ENCODE peak calls at places on chromosome 15, in seven cellular contexts. One of them, this sample, is unnamed.

GRCh38 chr15:95894407-95894956 is 436.0 kb upstream of the NR2F2 start:
- DNase-seq in transverse colon: no peak
- DNase-seq in type B pancreatic cell: no peak
- DNase-seq in psoas muscle: no peak
- DNase-seq in thoracic aorta: no peak
- DNase-seq in omental fat pad: no peak
- DNase-seq in AG04450: no peak
- DNase-seq in this sample: no peak

GRCh38 chr15:48722764-48723661 is 77.5 kb upstream of the FBN1 start:
- DNase-seq in transverse colon: no peak
- DNase-seq in type B pancreatic cell: no peak
- DNase-seq in psoas muscle: no peak
- DNase-seq in thoracic aorta: no peak
- DNase-seq in omental fat pad: no peak
- DNase-seq in AG04450: peak
- DNase-seq in this sample: no peak

GRCh38 chr15:97995881-97996603 is 35.5 kb downstream of the ARRDC4 start:
- DNase-seq in transverse colon: peak
- DNase-seq in type B pancreatic cell: no peak
- DNase-seq in psoas muscle: no peak
- DNase-seq in thoracic aorta: no peak
- DNase-seq in omental fat pad: no peak
- DNase-seq in AG04450: no peak
- DNase-seq in this sample: no peak

GRCh38 chr15:89496155-89497098 is at the start of gene RHCG:
- DNase-seq in transverse colon: peak
- DNase-seq in type B pancreatic cell: no peak
- DNase-seq in psoas muscle: no peak
- DNase-seq in thoracic aorta: no peak
- DNase-seq in omental fat pad: no peak
- DNase-seq in AG04450: no peak
- DNase-seq in this sample: no peak

GRCh38 chr15:85897207-85897817 is 102.6 kb upstream of the KLHL25 start:
- DNase-seq in transverse colon: no peak
- DNase-seq in type B pancreatic cell: no peak
- DNase-seq in psoas muscle: no peak
- DNase-seq in thoracic aorta: no peak
- DNase-seq in omental fat pad: no peak
- DNase-seq in AG04450: no peak
- DNase-seq in this sample: no peak

GRCh38 chr15:42688301-42688700 is 48.6 kb downstream of the CDAN1 start:
- DNase-seq in transverse colon: no peak
- DNase-seq in type B pancreatic cell: no peak
- DNase-seq in psoas muscle: no peak
- DNase-seq in thoracic aorta: no peak
- DNase-seq in omental fat pad: no peak
- DNase-seq in AG04450: no peak
- DNase-seq in this sample: no peak

GRCh38 chr15:27342991-27343390 is 372.0 kb downstream of the GABRG3 start:
- DNase-seq in transverse colon: no peak
- DNase-seq in type B pancreatic cell: no peak
- DNase-seq in psoas muscle: no peak
- DNase-seq in thoracic aorta: no peak
- DNase-seq in omental fat pad: no peak
- DNase-seq in AG04450: no peak
- DNase-seq in this sample: no peak

GRCh38 chr15:66503780-66504562 is 684 bp downstream of the RPL4 start:
- DNase-seq in transverse colon: no peak
- DNase-seq in type B pancreatic cell: no peak
- DNase-seq in psoas muscle: no peak
- DNase-seq in thoracic aorta: no peak
- DNase-seq in omental fat pad: no peak
- DNase-seq in AG04450: no peak
- DNase-seq in this sample: no peak

GRCh38 chr15:48974865-48975264 is 11.1 kb upstream of the SHC4 start:
- DNase-seq in transverse colon: no peak
- DNase-seq in type B pancreatic cell: no peak
- DNase-seq in psoas muscle: no peak
- DNase-seq in thoracic aorta: no peak
- DNase-seq in omental fat pad: no peak
- DNase-seq in AG04450: no peak
- DNase-seq in this sample: no peak

GRCh38 chr15:74240897-74241614 is 4.9 kb downstream of the CCDC33 start:
- DNase-seq in transverse colon: no peak
- DNase-seq in type B pancreatic cell: no peak
- DNase-seq in psoas muscle: no peak
- DNase-seq in thoracic aorta: no peak
- DNase-seq in omental fat pad: no peak
- DNase-seq in AG04450: no peak
- DNase-seq in this sample: no peak

GRCh38 chr15:98953000-98953776 is 54.4 kb downstream of the PGPEP1L start:
- DNase-seq in transverse colon: no peak
- DNase-seq in type B pancreatic cell: no peak
- DNase-seq in psoas muscle: no peak
- DNase-seq in thoracic aorta: no peak
- DNase-seq in omental fat pad: no peak
- DNase-seq in AG04450: no peak
- DNase-seq in this sample: no peak

GRCh38 chr15:88018865-88019626 is 237.5 kb downstream of the NTRK3 start:
- DNase-seq in transverse colon: no peak
- DNase-seq in type B pancreatic cell: no peak
- DNase-seq in psoas muscle: no peak
- DNase-seq in thoracic aorta: no peak
- DNase-seq in omental fat pad: no peak
- DNase-seq in AG04450: no peak
- DNase-seq in this sample: no peak

GRCh38 chr15:98530570-98530969 is 117.8 kb upstream of the IGF1R start:
- DNase-seq in transverse colon: no peak
- DNase-seq in type B pancreatic cell: no peak
- DNase-seq in psoas muscle: no peak
- DNase-seq in thoracic aorta: no peak
- DNase-seq in omental fat pad: no peak
- DNase-seq in AG04450: no peak
- DNase-seq in this sample: no peak

GRCh38 chr15:78049691-78050440 is 27.6 kb downstream of the TBC1D2B start:
- DNase-seq in transverse colon: no peak
- DNase-seq in type B pancreatic cell: no peak
- DNase-seq in psoas muscle: no peak
- DNase-seq in thoracic aorta: no peak
- DNase-seq in omental fat pad: no peak
- DNase-seq in AG04450: no peak
- DNase-seq in this sample: no peak

GRCh38 chr15:34436126-34436955 is 1.3 kb downstream of the GOLGA8A start:
- DNase-seq in transverse colon: no peak
- DNase-seq in type B pancreatic cell: no peak
- DNase-seq in psoas muscle: no peak
- DNase-seq in thoracic aorta: no peak
- DNase-seq in omental fat pad: no peak
- DNase-seq in AG04450: no peak
- DNase-seq in this sample: no peak

GRCh38 chr15:53512029-53512428 is 247.4 kb downstream of the WDR72 start:
- DNase-seq in transverse colon: no peak
- DNase-seq in type B pancreatic cell: no peak
- DNase-seq in psoas muscle: no peak
- DNase-seq in thoracic aorta: no peak
- DNase-seq in omental fat pad: no peak
- DNase-seq in AG04450: no peak
- DNase-seq in this sample: no peak

GRCh38 chr15:40567111-40567510 is 2.0 kb upstream of the RPUSD2 start:
- DNase-seq in transverse colon: no peak
- DNase-seq in type B pancreatic cell: no peak
- DNase-seq in psoas muscle: no peak
- DNase-seq in thoracic aorta: no peak
- DNase-seq in omental fat pad: no peak
- DNase-seq in AG04450: no peak
- DNase-seq in this sample: no peak
- TF ChIP-seq CTCF in transverse colon: no peak
- TF ChIP-seq CTCF in type B pancreatic cell: peak
- TF ChIP-seq CTCF in psoas muscle: no peak
- TF ChIP-seq CTCF in thoracic aorta: no peak
- TF ChIP-seq CTCF in omental fat pad: no peak
- TF ChIP-seq CTCF in AG04450: peak
- TF ChIP-seq CTCF in this sample: peak

DNA sequence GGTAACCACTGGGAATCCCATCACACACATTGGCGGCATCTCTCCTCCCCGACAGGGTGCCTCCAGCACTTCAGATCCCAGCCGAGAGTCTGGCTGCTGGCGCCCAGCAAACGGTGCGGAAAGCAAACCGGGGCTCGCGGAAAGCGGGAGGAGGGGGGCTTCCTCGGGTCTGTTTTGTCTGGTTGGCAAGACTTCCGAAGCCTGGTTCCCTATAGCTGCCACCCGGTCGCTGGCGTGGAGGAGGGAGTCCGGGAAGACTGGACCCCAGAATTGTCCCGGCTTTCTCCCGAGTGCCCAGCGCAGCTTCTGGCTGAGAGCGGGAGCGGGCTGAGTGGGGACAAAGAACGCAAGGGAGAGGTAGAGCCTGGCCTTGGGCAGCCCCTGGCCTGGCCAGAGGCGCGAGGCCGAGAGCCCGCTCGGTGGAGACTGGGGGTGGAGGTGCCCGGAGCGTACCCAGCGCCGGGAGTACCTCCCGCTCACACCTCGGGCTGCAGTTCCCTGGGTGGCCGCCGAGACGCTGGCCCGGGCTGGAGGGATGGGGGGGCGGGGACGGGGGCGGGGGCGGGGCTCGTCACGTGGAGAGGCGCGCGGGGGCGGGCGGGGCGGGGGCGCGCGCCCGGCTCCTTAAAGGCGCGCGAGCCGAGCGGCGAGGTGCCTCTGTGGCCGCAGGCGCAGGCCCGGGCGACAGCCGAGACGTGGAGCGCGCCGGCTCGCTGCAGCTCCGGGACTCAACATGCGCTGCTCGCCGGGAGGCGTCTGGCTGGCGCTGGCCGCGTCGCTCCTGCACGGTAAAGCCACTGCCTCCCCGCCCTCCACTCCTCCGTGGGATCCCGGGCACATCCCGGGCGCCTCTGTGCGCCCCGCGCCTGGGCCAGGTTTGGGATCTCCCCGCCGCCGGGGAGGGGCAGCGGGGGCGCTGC is at the start of gene CHRNA7:
- DNase-seq in transverse colon: peak
- DNase-seq in type B pancreatic cell: peak
- DNase-seq in psoas muscle: peak
- DNase-seq in thoracic aorta: no peak
- DNase-seq in omental fat pad: no peak
- DNase-seq in AG04450: no peak
- DNase-seq in this sample: peak
- TF ChIP-seq CTCF in transverse colon: peak
- TF ChIP-seq CTCF in type B pancreatic cell: peak
- TF ChIP-seq CTCF in psoas muscle: peak
- TF ChIP-seq CTCF in thoracic aorta: peak
- TF ChIP-seq CTCF in omental fat pad: no peak
- TF ChIP-seq CTCF in AG04450: no peak
- TF ChIP-seq CTCF in this sample: no peak

DNA sequence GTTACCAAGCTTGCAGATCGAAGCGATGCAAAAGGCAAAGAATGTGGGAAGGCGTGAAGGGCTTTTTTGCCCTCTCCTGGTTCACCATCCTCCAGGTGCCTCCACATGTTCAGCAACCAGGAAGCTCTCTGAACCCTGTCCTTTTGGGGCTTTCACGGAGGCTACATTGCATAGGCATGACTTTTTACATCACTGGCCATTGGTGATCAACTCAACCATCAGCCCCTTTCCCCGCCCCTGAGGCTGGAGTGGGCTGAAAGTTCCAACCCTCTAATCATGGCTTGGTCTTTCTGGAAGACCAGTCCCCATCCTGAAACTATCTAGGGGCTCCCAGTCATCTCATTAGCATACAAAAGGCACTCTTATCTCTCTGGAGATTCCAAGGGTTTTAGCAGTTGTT is 52.6 kb downstream of the UACA start:
- DNase-seq in transverse colon: no peak
- DNase-seq in type B pancreatic cell: no peak
- DNase-seq in psoas muscle: no peak
- DNase-seq in thoracic aorta: no peak
- DNase-seq in omental fat pad: no peak
- DNase-seq in AG04450: no peak
- DNase-seq in this sample: no peak
- TF ChIP-seq CTCF in transverse colon: no peak
- TF ChIP-seq CTCF in type B pancreatic cell: no peak
- TF ChIP-seq CTCF in psoas muscle: no peak
- TF ChIP-seq CTCF in thoracic aorta: no peak
- TF ChIP-seq CTCF in omental fat pad: no peak
- TF ChIP-seq CTCF in AG04450: no peak
- TF ChIP-seq CTCF in this sample: no peak

DNA sequence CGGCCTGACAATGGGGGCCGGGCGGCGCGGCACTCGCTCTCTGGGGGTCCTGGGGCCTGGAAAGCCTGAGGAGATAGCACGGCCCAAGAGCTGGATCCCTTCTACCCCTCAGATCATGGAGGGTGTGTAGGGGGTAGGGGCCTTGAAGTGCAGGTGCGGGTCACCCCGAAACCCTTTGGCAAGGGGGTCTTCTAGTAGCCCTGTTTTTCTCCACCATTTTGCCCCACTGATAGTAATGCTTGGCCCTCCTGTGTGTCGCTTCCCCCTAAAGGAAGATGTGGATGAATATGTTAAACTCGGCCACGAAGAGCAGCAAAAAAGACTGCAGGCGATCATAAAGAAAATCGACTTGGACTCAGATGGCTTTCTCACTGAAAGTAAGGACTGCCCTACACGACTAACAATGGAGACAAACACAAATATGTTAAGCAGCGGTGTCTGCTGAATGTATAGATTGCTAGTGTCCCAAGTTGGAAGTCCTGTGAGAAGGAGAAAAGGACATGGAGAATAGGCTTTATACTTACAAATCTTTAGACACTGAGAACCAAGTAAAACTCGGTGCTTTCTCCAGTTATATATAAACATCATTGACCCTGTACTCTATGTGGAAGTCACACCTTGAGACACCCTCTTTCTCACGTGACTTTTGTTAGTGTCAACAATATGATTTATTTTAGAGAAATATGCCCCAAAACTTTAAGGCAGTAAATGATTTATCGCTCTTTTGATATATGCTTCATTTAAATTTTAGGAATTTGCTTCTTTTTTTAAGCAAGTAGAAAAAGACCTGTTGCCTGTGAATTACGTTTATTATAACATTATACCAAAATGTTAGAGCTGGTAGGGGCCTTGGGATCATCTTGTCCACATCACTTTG is 779 bp downstream of the RCN2 start:
- DNase-seq in transverse colon: no peak
- DNase-seq in type B pancreatic cell: no peak
- DNase-seq in psoas muscle: no peak
- DNase-seq in thoracic aorta: no peak
- DNase-seq in omental fat pad: no peak
- DNase-seq in AG04450: no peak
- DNase-seq in this sample: no peak
- TF ChIP-seq CTCF in transverse colon: no peak
- TF ChIP-seq CTCF in type B pancreatic cell: no peak
- TF ChIP-seq CTCF in psoas muscle: no peak
- TF ChIP-seq CTCF in thoracic aorta: no peak
- TF ChIP-seq CTCF in omental fat pad: no peak
- TF ChIP-seq CTCF in AG04450: no peak
- TF ChIP-seq CTCF in this sample: no peak

GRCh38 chr15:20665653-20666052 is 124.1 kb upstream of the GOLGA6L6 start:
- DNase-seq in transverse colon: no peak
- DNase-seq in type B pancreatic cell: no peak
- DNase-seq in psoas muscle: peak
- DNase-seq in thoracic aorta: no peak
- DNase-seq in omental fat pad: no peak
- DNase-seq in AG04450: no peak
- DNase-seq in this sample: no peak
- TF ChIP-seq CTCF in transverse colon: no peak
- TF ChIP-seq CTCF in type B pancreatic cell: no peak
- TF ChIP-seq CTCF in psoas muscle: no peak
- TF ChIP-seq CTCF in thoracic aorta: no peak
- TF ChIP-seq CTCF in omental fat pad: no peak
- TF ChIP-seq CTCF in AG04450: no peak
- TF ChIP-seq CTCF in this sample: no peak

GRCh38 chr15:38994310-38994709 is 429.7 kb upstream of the RASGRP1 start:
- DNase-seq in transverse colon: no peak
- DNase-seq in type B pancreatic cell: no peak
- DNase-seq in psoas muscle: no peak
- DNase-seq in thoracic aorta: no peak
- DNase-seq in omental fat pad: no peak
- DNase-seq in AG04450: no peak
- DNase-seq in this sample: no peak
- TF ChIP-seq CTCF in transverse colon: no peak
- TF ChIP-seq CTCF in type B pancreatic cell: no peak
- TF ChIP-seq CTCF in psoas muscle: no peak
- TF ChIP-seq CTCF in thoracic aorta: no peak
- TF ChIP-seq CTCF in omental fat pad: no peak
- TF ChIP-seq CTCF in AG04450: no peak
- TF ChIP-seq CTCF in this sample: no peak

This sample was measured in D721Med.